ENCODE peak calls at places on chromosomes 6 and 20, in eight cellular contexts. I is astrocyte of the hippocampus; L is dermis blood vessel endothelial cell; Z is SW480; S is HL-60; C is HEK293T; R is HTR-8/SVneo; O is stimulated activated CD8-positive, alpha-beta memory T cell treated with anti-CD3 and anti-CD28 coated beads, Interleukin-7, amount 100 ng/mL, for 1 hour. F is an unnamed sample.

GRCh38 chr6:109964949-109965348 is 13.2 kb upstream of the GPR6 start:
- DNase-seq in O (no peak), L (no peak), C (no peak), R (no peak), S (no peak), Z (no peak), I (no peak), F (no peak)

GRCh38 chr6:159693894-159694545 is 979 bp upstream of the SOD2 start:
- DNase-seq in I (no peak), Z (peak; percentile 39), L (peak; percentile 93), S (peak; percentile 81), C (no peak), R (peak; percentile 11), O (no peak), F (no peak)

GRCh38 chr6:22017272-22017671 is 279.6 kb downstream of the PRL start:
- DNase-seq in L (no peak), I (no peak), S (no peak), R (no peak), Z (no peak), O (no peak), C (no peak), F (no peak)

GRCh38 chr6:92114091-92114490 is 1305.3 kb downstream of the EPHA7 start:
- DNase-seq in R (no peak), S (no peak), C (no peak), L (no peak), O (no peak), Z (no peak), I (no peak), F (no peak)

GRCh38 chr6:76026101-76026500 is 46.4 kb downstream of the IMPG1 start:
- DNase-seq in L (peak; percentile 12), Z (no peak), R (no peak), C (no peak), I (peak; percentile 16), S (no peak), O (no peak), F (no peak)

GRCh38 chr6:113437571-113437970 is 419.6 kb upstream of the MARCKS start:
- DNase-seq in S (no peak), L (no peak), R (no peak), I (no peak), Z (no peak), C (no peak), O (no peak), F (no peak)

GRCh38 chr6:88050140-88050818 is 2.6 kb downstream of the SPACA1 start:
- DNase-seq in S (peak; percentile 23), L (no peak), I (no peak), Z (no peak), C (no peak), O (no peak), R (no peak), F (peak; percentile 23)

GRCh38 chr6:144343736-144344428 is 58.7 kb downstream of the UTRN start:
- DNase-seq in C (no peak), I (no peak), R (no peak), O (no peak), Z (peak; percentile 77), L (peak; percentile 92), S (no peak), F (peak; percentile 18)

GRCh38 chr6:3987072-3987471 is 91.9 kb downstream of the FAM217A start:
- DNase-seq in C (no peak), O (no peak), L (peak; percentile 70), Z (no peak), R (no peak), S (no peak), I (peak; percentile 71), F (no peak)

GRCh38 chr6:116461563-116462507 is 660 bp downstream of the CALHM6 start:
- DNase-seq in L (peak; percentile 53), C (no peak), S (no peak), O (peak; percentile 14), Z (no peak), R (no peak), I (peak; percentile 79), F (no peak)

GRCh38 chr6:117425431-117426153 is at the start of gene ROS1:
- DNase-seq in O (no peak), C (no peak), L (no peak), S (no peak), I (no peak), R (no peak), Z (no peak), F (no peak)

GRCh38 chr6:3396503-3397180 is 60.2 kb downstream of the SLC22A23 start:
- DNase-seq in Z (no peak), O (no peak), R (no peak), S (no peak), I (no peak), C (no peak), L (no peak), F (no peak)

GRCh38 chr20:44069203-44069931 is 117.6 kb downstream of the JPH2 start:
- DNase-seq in C (no peak), L (no peak), S (peak; percentile 58), Z (no peak), O (peak; percentile 12), R (no peak), I (no peak), F (peak; percentile 51)

GRCh38 chr6:165218816-165219215 is 90.6 kb downstream of the C6orf118 start:
- DNase-seq in S (no peak), I (peak; percentile 34), Z (no peak), L (no peak), O (no peak), R (no peak), C (no peak), F (no peak)

GRCh38 chr20:8414611-8415274 is 282.7 kb downstream of the PLCB1 start:
- DNase-seq in I (peak; percentile 84), Z (peak; percentile 66), O (no peak), L (peak; percentile 8), R (no peak), S (no peak), C (no peak), F (no peak)

GRCh38 chr20:63696628-63697356 is at the start of gene TNFRSF6B:
- DNase-seq in Z (peak; percentile 38), C (no peak), O (no peak), L (no peak), R (no peak), S (no peak), I (peak; percentile 41), F (no peak)

GRCh38 chr6:131982740-131983259 is 31.6 kb upstream of the CCN2 start:
- DNase-seq in C (no peak), S (no peak), Z (no peak), L (peak; percentile 20), I (peak; percentile 83), O (no peak), R (peak; percentile 7), F (no peak)

GRCh38 chr6:39313526-39314272 is 520 bp downstream of the KCNK17 start:
- DNase-seq in C (no peak), I (no peak), Z (no peak), R (no peak), L (no peak), O (no peak), S (no peak), F (no peak)

GRCh38 chr6:135817035-135817434 is 34.5 kb upstream of the PDE7B start:
- DNase-seq in R (no peak), C (no peak), I (no peak), Z (no peak), O (no peak), S (no peak), L (no peak), F (no peak)

GRCh38 chr6:40586369-40586768 is 795 bp downstream of the LRFN2 start:
- DNase-seq in C (no peak), R (no peak), L (no peak), O (no peak), I (peak; percentile 3), S (no peak), Z (no peak), F (no peak)

GRCh38 chr6:167703781-167704180 is 122.9 kb upstream of the AFDN start:
- DNase-seq in I (no peak), R (no peak), S (no peak), O (no peak), L (no peak), Z (no peak), C (peak; percentile 5), F (no peak)

GRCh38 chr20:44319880-44320422 is 8.9 kb upstream of the FITM2 start:
- DNase-seq in R (no peak), O (no peak), Z (no peak), L (no peak), I (no peak), C (no peak), S (no peak), F (no peak)

GRCh38 chr6:42370323-42370985 is 81.3 kb downstream of the TRERF1 start:
- DNase-seq in I (no peak), R (no peak), S (no peak), L (no peak), O (no peak), Z (no peak), C (no peak), F (no peak)

GRCh38 chr6:16397623-16398022 is 159.2 kb downstream of the GMPR start:
- DNase-seq in Z (no peak), R (no peak), L (no peak), S (no peak), C (no peak), I (no peak), O (no peak), F (no peak)

F was measured in SIG-M5.